ENCODE peak calls at places on chromosomes 12 and 14, in four cellular contexts. O is A549, M is BE2C, Z is tibial artery. D is an unnamed sample. For H3K9me3, the result is how much of the 10 kb centered on the place peaks cover.

GRCh38 chr12:108667349-108667748 is 33.7 kb upstream of the SELPLG start:
- DNase-seq in Z (no peak), M (no peak), O (no peak), D (no peak)

GRCh38 chr14:64788706-64789105 is 84.5 kb downstream of the PLEKHG3 start:
- DNase-seq in Z (peak), O (peak), M (no peak), D (no peak)

GRCh38 chr12:22684526-22685118 is 59.7 kb downstream of the ETNK1 start:
- DNase-seq in O (no peak), Z (no peak), M (no peak), D (no peak)

GRCh38 chr12:115132145-115132544 is 448.2 kb upstream of the TBX3 start:
- DNase-seq in M (no peak), O (no peak), Z (no peak), D (no peak)

GRCh38 chr12:124025661-124026060 is 52.6 kb downstream of the ZNF664 start:
- DNase-seq in Z (no peak), O (no peak), M (no peak), D (no peak)

GRCh38 chr12:104662908-104663307 is 206.2 kb downstream of the CHST11 start:
- DNase-seq in M (no peak), O (no peak), Z (no peak), D (no peak)

GRCh38 chr12:3263939-3264699 is 186.9 kb downstream of the TSPAN9 start:
- DNase-seq in Z (no peak), M (peak), O (no peak), D (no peak)

GRCh38 chr12:42187799-42188198 is 43.1 kb upstream of the GXYLT1 start:
- DNase-seq in O (no peak), Z (no peak), M (no peak), D (no peak)

GRCh38 chr12:3261782-3262359 is 184.7 kb downstream of the TSPAN9 start:
- DNase-seq in Z (peak), M (no peak), O (no peak), D (no peak)

GRCh38 chr14:67068246-67068645 is 121.0 kb upstream of the GARIN2 start:
- DNase-seq in Z (no peak), O (no peak), M (no peak), D (no peak)

GRCh38 chr12:2168808-2169207 is 116.0 kb downstream of the CACNA1C start:
- DNase-seq in M (no peak), Z (no peak), O (no peak), D (no peak)

GRCh38 chr14:95829321-95829720 is 47.3 kb upstream of the TUNAR start:
- DNase-seq in O (no peak), M (no peak), Z (no peak), D (no peak)

GRCh38 chr14:79375336-79375735 is 836.0 kb downstream of the DIO2 start:
- DNase-seq in O (no peak), M (no peak), Z (no peak), D (no peak)

GRCh38 chr12:62192486-62193250 is 67.5 kb upstream of the USP15 start:
- DNase-seq in M (peak), O (peak), Z (no peak), D (no peak)

GRCh38 chr12:20120296-20120695 is 248.0 kb upstream of the PDE3A start:
- DNase-seq in M (no peak), Z (no peak), O (no peak), D (no peak)

GRCh38 chr12:62215506-62215905 is 44.7 kb upstream of the USP15 start:
- DNase-seq in O (no peak), Z (no peak), M (no peak), D (no peak)

GRCh38 chr12:114700392-114701103 is 16.6 kb upstream of the TBX3 start:
- DNase-seq in M (no peak), O (no peak), Z (no peak), D (no peak)

GRCh38 chr14:97077253-97077653 is 280.1 kb downstream of the VRK1 start:
- DNase-seq in O (no peak), M (peak), Z (peak), D (peak)

GRCh38 chr14:79298373-79298772 is 912.9 kb downstream of the DIO2 start:
- DNase-seq in M (no peak), Z (no peak), O (no peak), D (no peak)

GRCh38 chr12:24038211-24038997 is 88.9 kb upstream of the SOX5 start:
- DNase-seq in O (no peak), Z (no peak), M (no peak), D (no peak)

GRCh38 chr14:90545966-90546751 is 149.3 kb downstream of the CALM1 start:
- DNase-seq in O (no peak), Z (peak), M (peak), D (peak)

DNA sequence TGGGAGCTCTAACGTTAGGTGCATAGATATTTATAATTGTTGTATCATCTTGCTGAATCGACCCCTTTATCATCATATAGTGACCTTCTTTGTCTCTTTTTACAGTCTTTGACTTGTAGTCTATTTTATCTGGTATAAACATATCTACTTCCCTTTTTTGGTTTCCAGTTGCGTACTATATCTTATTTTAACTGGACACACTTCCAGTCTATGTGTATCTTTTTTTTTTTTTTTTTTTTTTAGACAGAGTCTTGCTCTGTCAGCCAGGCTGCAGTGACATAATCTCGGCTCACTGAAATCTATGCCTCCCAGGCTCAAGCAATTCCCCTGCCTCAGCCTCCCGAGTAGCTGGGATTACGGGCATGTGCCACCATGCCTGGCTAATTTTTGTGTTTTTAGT is 41.9 kb upstream of the ZFP36L1 start:
- DNase-seq in O (no peak), M (no peak), Z (no peak), D (no peak)
- H3K9me3 ChIP-seq in O (under half), M (under half), Z (under half), D (under half)

GRCh38 chr14:99207456-99207855 is 64.5 kb downstream of the BCL11B start:
- DNase-seq in M (no peak), O (no peak), Z (no peak), D (no peak)
- H3K9me3 ChIP-seq in M (under half), O (under half), Z (under half), D (under half)

GRCh38 chr12:132953771-132954170 is 2.3 kb downstream of the ZNF605 start:
- DNase-seq in M (no peak), O (no peak), Z (peak), D (no peak)
- H3K9me3 ChIP-seq in M (under half), O (half or more), Z (under half), D (under half)

GRCh38 chr14:105845725-105846309 is 319.4 kb downstream of the TMEM121 start:
- DNase-seq in M (no peak), Z (peak), O (no peak), D (no peak)
- H3K9me3 ChIP-seq in M (under half), Z (under half), O (under half), D (under half)

GRCh38 chr14:70943838-70944237 is 36.6 kb downstream of the PCNX1 start:
- DNase-seq in Z (no peak), O (no peak), M (no peak), D (no peak)
- H3K9me3 ChIP-seq in Z (under half), O (under half), M (under half), D (under half)

GRCh38 chr14:75088153-75088552 is 18.7 kb downstream of the ZC2HC1C start:
- DNase-seq in Z (no peak), M (no peak), O (no peak), D (no peak)
- H3K9me3 ChIP-seq in Z (under half), M (under half), O (under half), D (under half)

DNA sequence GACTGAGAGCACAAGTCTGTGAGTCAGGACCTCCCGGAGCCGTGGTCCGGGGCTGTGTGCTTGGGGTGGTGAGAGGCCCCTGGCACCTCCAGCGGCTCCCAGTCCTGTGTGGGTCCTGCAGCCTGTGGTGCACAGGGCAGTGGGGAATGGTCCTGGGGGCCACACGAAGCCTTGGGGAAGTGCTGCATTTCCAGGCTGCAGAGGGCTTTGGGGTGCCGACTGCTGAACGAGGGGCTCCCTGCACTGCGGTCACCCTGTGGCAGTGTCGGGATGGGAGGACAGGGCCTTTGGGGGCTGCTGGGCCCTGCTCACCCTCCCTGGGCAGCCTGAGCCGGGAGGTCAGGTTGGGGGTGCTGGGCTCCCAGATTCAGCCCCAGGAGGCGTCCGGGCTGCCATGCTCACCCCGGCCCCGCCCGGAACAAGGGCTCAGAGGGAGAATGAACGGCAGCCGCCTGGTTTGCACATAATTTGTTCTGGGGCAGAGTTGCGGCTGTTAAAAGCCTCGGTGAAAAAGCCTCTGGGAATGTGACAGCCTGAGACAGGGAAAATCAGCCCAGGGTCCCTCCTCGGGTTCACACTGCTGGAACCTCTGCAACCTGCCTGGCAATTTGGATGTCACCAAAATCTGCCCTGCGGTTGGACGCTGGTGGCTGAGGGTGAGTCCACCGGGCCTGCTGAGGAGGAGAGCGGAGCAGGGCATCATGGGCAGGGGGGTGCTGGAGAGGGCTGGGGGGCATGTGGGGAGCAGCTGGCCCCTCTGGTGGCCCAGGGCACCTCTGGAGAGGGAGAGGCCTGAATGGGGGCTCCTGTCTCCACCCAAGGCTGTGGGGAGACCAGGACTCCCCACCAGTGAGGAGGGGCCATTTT is 109.2 kb downstream of the KIF26A start:
- DNase-seq in Z (peak), O (no peak), M (peak), D (peak)
- H3K9me3 ChIP-seq in Z (under half), O (under half), M (under half), D (under half)

GRCh38 chr14:85187521-85187920 is 342.4 kb upstream of the FLRT2 start:
- DNase-seq in O (no peak), M (no peak), Z (no peak), D (no peak)
- H3K9me3 ChIP-seq in O (under half), M (under half), Z (under half), D (under half)

DNA sequence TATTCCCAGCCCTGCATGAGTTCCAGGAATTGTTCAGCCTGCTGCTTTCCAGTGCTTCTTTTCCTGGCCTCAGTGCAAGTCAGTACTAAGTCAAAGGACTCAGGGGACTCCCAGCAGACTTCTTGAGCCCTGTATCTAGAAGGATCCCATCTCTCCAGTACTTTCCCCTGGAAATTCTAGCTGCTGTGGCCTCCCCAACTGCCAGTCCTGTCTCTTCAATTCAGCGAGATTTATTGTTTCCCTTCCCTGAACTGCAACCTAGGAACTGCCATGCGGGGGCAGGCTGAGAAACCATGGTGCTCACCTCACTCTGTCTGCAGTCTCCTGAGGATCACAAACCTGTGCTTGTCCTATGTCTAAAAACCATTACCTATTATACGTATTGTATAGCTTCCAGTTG is 31.8 kb downstream of the ZNF605 start:
- DNase-seq in O (no peak), Z (no peak), M (no peak), D (no peak)
- H3K9me3 ChIP-seq in O (half or more), Z (under half), M (under half), D (half or more)

DNA sequence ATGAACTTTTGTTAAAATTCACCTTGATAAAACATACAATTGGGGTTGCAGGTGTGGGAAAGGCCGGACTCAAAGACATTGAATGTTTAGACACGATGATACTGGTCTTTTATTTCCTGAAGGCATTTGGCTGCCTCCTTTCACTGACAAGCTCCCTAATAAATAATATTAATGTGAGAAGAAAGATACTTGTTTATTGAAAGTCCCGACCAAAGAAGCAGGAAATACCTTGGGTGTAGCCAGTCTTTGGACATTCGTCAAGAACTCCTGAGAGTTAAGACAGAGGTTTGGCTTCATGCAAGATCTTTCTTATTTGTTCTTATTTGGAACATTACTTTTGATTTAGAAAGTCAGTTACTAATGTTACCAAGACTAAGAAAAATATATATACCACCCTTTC is 1133.8 kb upstream of the SEL1L start:
- DNase-seq in M (no peak), Z (no peak), O (no peak), D (no peak)
- H3K9me3 ChIP-seq in M (under half), Z (under half), O (under half), D (under half)

D was measured in heart right ventricle.